ENCODE peak calls at places on chromosome 1, in nine cellular contexts. E is activated T-cell treated with anti-CD3 and anti-CD28 coated beads, Interleukin-2, amount 50 U/mL, for 4 hours; B is HFFc6; S is memory B cell; X is stimulated activated CD4-positive, alpha-beta T cell treated with anti-CD3 and anti-CD28 coated beads, Interleukin-1b, Interleukin-23, amount 100 ng/mL, for 4 hours; F is epithelial cell of esophagus; Q is IMR-90; Y is epithelial cell of proximal tubule; N is NCI-H774. V is an unnamed sample.

GRCh38 chr1:36947384-36947783 is 86.9 kb downstream of the GRIK3 start:
- DNase-seq in E (no peak), B (no peak), S (no peak), X (no peak), F (no peak), Q (no peak), Y (no peak), N (no peak), V (no peak)

GRCh38 chr1:27098447-27099153 is 56.3 kb downstream of the SLC9A1 start:
- DNase-seq in E (no peak), B (no peak), S (no peak), X (no peak), F (peak), Q (no peak), Y (no peak), N (no peak), V (no peak)

GRCh38 chr1:32396482-32396881 is 2.2 kb upstream of the BSDC1 start:
- DNase-seq in E (no peak), B (no peak), S (no peak), X (no peak), F (no peak), Q (no peak), Y (no peak), N (no peak), V (no peak)

GRCh38 chr1:112064344-112064743 is 74.9 kb upstream of the KCND3 start:
- DNase-seq in E (no peak), B (no peak), S (peak), X (no peak), F (no peak), Q (no peak), Y (no peak), N (no peak), V (no peak)

GRCh38 chr1:226960944-226961765 is 21.1 kb downstream of the COQ8A start:
- DNase-seq in E (no peak), B (no peak), S (no peak), X (no peak), F (no peak), Q (no peak), Y (no peak), N (no peak), V (no peak)

GRCh38 chr1:18764362-18764761 is 95.1 kb downstream of the TAS1R2 start:
- DNase-seq in E (no peak), B (no peak), S (no peak), X (no peak), F (no peak), Q (no peak), Y (no peak), N (no peak), V (no peak)

GRCh38 chr1:78229344-78229743 is 183.6 kb downstream of the GIPC2 start:
- DNase-seq in E (no peak), B (peak), S (no peak), X (no peak), F (peak), Q (peak), Y (peak), N (no peak), V (no peak)

GRCh38 chr1:202134645-202135172 is 9.8 kb downstream of the ARL8A start:
- DNase-seq in E (no peak), B (no peak), S (no peak), X (no peak), F (no peak), Q (no peak), Y (no peak), N (no peak), V (no peak)

GRCh38 chr1:208201241-208201640 is 42.9 kb downstream of the PLXNA2 start:
- DNase-seq in E (no peak), B (peak), S (no peak), X (no peak), F (peak), Q (peak), Y (peak), N (no peak), V (no peak)

GRCh38 chr1:230301820-230302219 is 124.3 kb downstream of the PGBD5 start:
- DNase-seq in E (no peak), B (no peak), S (no peak), X (no peak), F (no peak), Q (no peak), Y (no peak), N (no peak), V (no peak)

GRCh38 chr1:37726746-37727145 is 34.4 kb downstream of the CDCA8 start:
- DNase-seq in E (no peak), B (no peak), S (no peak), X (no peak), F (no peak), Q (no peak), Y (no peak), N (no peak), V (no peak)

GRCh38 chr1:97308131-97308530 is 586.5 kb downstream of the PTBP2 start:
- DNase-seq in E (no peak), B (peak), S (no peak), X (no peak), F (peak), Q (peak), Y (no peak), N (no peak), V (no peak)

GRCh38 chr1:21494196-21494595 is 15.0 kb upstream of the ALPL start:
- DNase-seq in E (no peak), B (no peak), S (no peak), X (no peak), F (peak), Q (no peak), Y (no peak), N (no peak), V (no peak)

GRCh38 chr1:225825606-225826005 is 15.7 kb downstream of the EPHX1 start:
- DNase-seq in E (no peak), B (no peak), S (no peak), X (no peak), F (no peak), Q (no peak), Y (no peak), N (peak), V (no peak)

GRCh38 chr1:189669846-189670245 is 807.8 kb downstream of the BRINP3 start:
- DNase-seq in E (no peak), B (no peak), S (no peak), X (no peak), F (no peak), Q (peak), Y (no peak), N (no peak), V (no peak)

GRCh38 chr1:60878323-60878722 is 204.0 kb upstream of the NFIA start:
- DNase-seq in E (no peak), B (no peak), S (no peak), X (no peak), F (peak), Q (no peak), Y (peak), N (no peak), V (no peak)

GRCh38 chr1:200969726-200970521 is 53.6 kb downstream of the KIF21B start:
- DNase-seq in E (no peak), B (no peak), S (no peak), X (no peak), F (no peak), Q (no peak), Y (no peak), N (no peak), V (no peak)

GRCh38 chr1:7149080-7149838 is 364.0 kb downstream of the CAMTA1 start:
- DNase-seq in E (no peak), B (no peak), S (no peak), X (no peak), F (no peak), Q (no peak), Y (peak), N (no peak), V (no peak)

GRCh38 chr1:94039514-94039870 is 81.5 kb downstream of the ABCA4 start:
- DNase-seq in E (peak), B (peak), S (peak), X (peak), F (peak), Q (peak), Y (no peak), N (peak), V (peak)

GRCh38 chr1:184701821-184702220 is 52.8 kb downstream of the EDEM3 start:
- DNase-seq in E (no peak), B (no peak), S (no peak), X (no peak), F (no peak), Q (no peak), Y (no peak), N (no peak), V (no peak)

GRCh38 chr1:241614144-241614543 is 26.0 kb downstream of the CHML start:
- DNase-seq in E (no peak), B (no peak), S (no peak), X (no peak), F (no peak), Q (no peak), Y (no peak), N (no peak), V (no peak)

GRCh38 chr1:35857830-35858229 is 25.2 kb upstream of the AGO1 start:
- DNase-seq in E (no peak), B (peak), S (no peak), X (no peak), F (peak), Q (peak), Y (no peak), N (no peak), V (no peak)

GRCh38 chr1:21362096-21362495 is 71.8 kb upstream of the ECE1 start:
- DNase-seq in E (no peak), B (no peak), S (no peak), X (no peak), F (no peak), Q (no peak), Y (no peak), N (no peak), V (no peak)

GRCh38 chr1:10717296-10718082 is 79.0 kb downstream of the CASZ1 start:
- DNase-seq in E (no peak), B (no peak), S (no peak), X (no peak), F (no peak), Q (no peak), Y (no peak), N (no peak), V (no peak)

GRCh38 chr1:116836099-116836498 is 73.6 kb upstream of the PTGFRN start:
- DNase-seq in E (no peak), B (no peak), S (no peak), X (no peak), F (peak), Q (no peak), Y (no peak), N (no peak), V (no peak)

V was measured in CD4-positive, alpha-beta memory T cell.